ENCODE peak calls at places on chromosomes 5 and 9, in six cellular contexts. O is T1000, C is fibroblast of the aortic adventitia, G is EL, E is fibroblast of lung, X is mucosa of gallbladder. F is an unnamed sample.

GRCh38 chr9:122835313-122835731 is 6.9 kb upstream of the PDCL start:
- DNase-seq in O (no peak), C (no peak), G (no peak), E (no peak), X (no peak), F (no peak)

GRCh38 chr9:6805532-6805931 is 47.8 kb downstream of the KDM4C start:
- DNase-seq in O (no peak), C (peak; percentile 53), G (no peak), E (peak; percentile 63), X (peak; percentile 20), F (peak; percentile 62)

GRCh38 chr5:108638021-108638420 is 109.7 kb upstream of the FER start:
- DNase-seq in O (no peak), C (no peak), G (no peak), E (no peak), X (no peak), F (no peak)

GRCh38 chr5:55226934-55227737 is at the start of gene MCIDAS:
- DNase-seq in O (peak; percentile 43), C (no peak), G (peak; percentile 72), E (no peak), X (peak; percentile 57), F (no peak)

GRCh38 chr5:1460054-1460682 is 14.9 kb upstream of the SLC6A3 start:
- DNase-seq in O (no peak), C (no peak), G (no peak), E (no peak), X (no peak), F (no peak)

GRCh38 chr9:99013550-99013949 is 69.8 kb downstream of the COL15A1 start:
- DNase-seq in O (no peak), C (no peak), G (no peak), E (no peak), X (no peak), F (no peak)

GRCh38 chr9:3909966-3910650 is 384.3 kb upstream of the RFX3 start:
- DNase-seq in O (no peak), C (no peak), G (no peak), E (no peak), X (no peak), F (no peak)

GRCh38 chr5:37847978-37848425 is 8.2 kb upstream of the GDNF start:
- DNase-seq in O (no peak), C (peak; percentile 68), G (peak; percentile 42), E (peak; percentile 58), X (no peak), F (peak; percentile 57)

GRCh38 chr5:159448-160172 is 31.7 kb upstream of the LRRC14B start:
- DNase-seq in O (no peak), C (peak; percentile 9), G (peak; percentile 82), E (peak; percentile 47), X (no peak), F (peak; percentile 24)

GRCh38 chr9:15243086-15243485 is 63.9 kb downstream of the TTC39B start:
- DNase-seq in O (no peak), C (peak; percentile 43), G (peak; percentile 30), E (peak; percentile 42), X (no peak), F (no peak)

GRCh38 chr5:138912093-138912492 is 37.0 kb upstream of the LRRTM2 start:
- DNase-seq in O (no peak), C (no peak), G (no peak), E (no peak), X (no peak), F (no peak)

GRCh38 chr5:52605317-52605991 is 182.3 kb upstream of the ITGA1 start:
- DNase-seq in O (no peak), C (no peak), G (no peak), E (peak; percentile 38), X (no peak), F (peak; percentile 2)

GRCh38 chr5:1507961-1508678 is 15.6 kb downstream of the LPCAT1 start:
- DNase-seq in O (no peak), C (no peak), G (no peak), E (no peak), X (no peak), F (no peak)

GRCh38 chr5:171647043-171647899 is 138.3 kb upstream of the SMIM23 start:
- DNase-seq in O (peak; percentile 31), C (no peak), G (peak; percentile 84), E (peak; percentile 68), X (no peak), F (peak; percentile 42)

GRCh38 chr9:128617943-128618342 is 38.7 kb downstream of the DYNC2I2 start:
- DNase-seq in O (no peak), C (no peak), G (no peak), E (no peak), X (no peak), F (no peak)